ENCODE peak calls at places on chromosomes 2 and 18, in eight cellular contexts. One of them, this sample, is unnamed.
A peak's percentile ranks its signal among the peaks of the same experiment; 100 is the strongest.

GRCh38 chr2:6864938-6865345 is 765 bp downstream of the CMPK2 start:
- DNase-seq in MCF 10A: no peak
- DNase-seq in astrocyte of the spinal cord: no peak
- DNase-seq in tibial nerve: no peak
- DNase-seq in nephron progenitor cell: no peak
- DNase-seq in PC-3: no peak
- DNase-seq in left lung: peak; percentile 35
- DNase-seq in BJ: no peak
- DNase-seq in this sample: no peak

GRCh38 chr2:70367722-70368323 is 66.0 kb upstream of the FAM136A start:
- DNase-seq in MCF 10A: peak; percentile 73
- DNase-seq in astrocyte of the spinal cord: peak; percentile 22
- DNase-seq in tibial nerve: no peak
- DNase-seq in nephron progenitor cell: peak; percentile 10
- DNase-seq in PC-3: no peak
- DNase-seq in left lung: no peak
- DNase-seq in BJ: no peak
- DNase-seq in this sample: no peak

GRCh38 chr2:85009019-85009618 is 38.2 kb downstream of the KCMF1 start:
- DNase-seq in MCF 10A: no peak
- DNase-seq in astrocyte of the spinal cord: no peak
- DNase-seq in tibial nerve: no peak
- DNase-seq in nephron progenitor cell: no peak
- DNase-seq in PC-3: no peak
- DNase-seq in left lung: no peak
- DNase-seq in BJ: no peak
- DNase-seq in this sample: no peak

GRCh38 chr2:145055651-145056050 is 535.7 kb upstream of the ZEB2 start:
- DNase-seq in MCF 10A: no peak
- DNase-seq in astrocyte of the spinal cord: no peak
- DNase-seq in tibial nerve: no peak
- DNase-seq in nephron progenitor cell: no peak
- DNase-seq in PC-3: no peak
- DNase-seq in left lung: no peak
- DNase-seq in BJ: no peak
- DNase-seq in this sample: no peak

GRCh38 chr2:162106146-162106551 is 32.1 kb upstream of the DPP4 start:
- DNase-seq in MCF 10A: no peak
- DNase-seq in astrocyte of the spinal cord: no peak
- DNase-seq in tibial nerve: no peak
- DNase-seq in nephron progenitor cell: no peak
- DNase-seq in PC-3: no peak
- DNase-seq in left lung: no peak
- DNase-seq in BJ: no peak
- DNase-seq in this sample: no peak

GRCh38 chr2:186543561-186544131 is 46.2 kb upstream of the ITGAV start:
- DNase-seq in MCF 10A: peak; percentile 31
- DNase-seq in astrocyte of the spinal cord: peak; percentile 86
- DNase-seq in tibial nerve: no peak
- DNase-seq in nephron progenitor cell: no peak
- DNase-seq in PC-3: peak; percentile 50
- DNase-seq in left lung: no peak
- DNase-seq in BJ: peak; percentile 75
- DNase-seq in this sample: no peak

GRCh38 chr2:121475811-121476571 is 54.7 kb upstream of the RNU4ATAC start:
- DNase-seq in MCF 10A: no peak
- DNase-seq in astrocyte of the spinal cord: no peak
- DNase-seq in tibial nerve: no peak
- DNase-seq in nephron progenitor cell: no peak
- DNase-seq in PC-3: peak; percentile 48
- DNase-seq in left lung: no peak
- DNase-seq in BJ: no peak
- DNase-seq in this sample: no peak

GRCh38 chr2:3626118-3626816 is 31.4 kb downstream of the COLEC11 start:
- DNase-seq in MCF 10A: no peak
- DNase-seq in astrocyte of the spinal cord: peak; percentile 30
- DNase-seq in tibial nerve: peak; percentile 25
- DNase-seq in nephron progenitor cell: no peak
- DNase-seq in PC-3: no peak
- DNase-seq in left lung: no peak
- DNase-seq in BJ: no peak
- DNase-seq in this sample: no peak

GRCh38 chr2:63047534-63048281 is 2.9 kb upstream of the OTX1 start:
- DNase-seq in MCF 10A: no peak
- DNase-seq in astrocyte of the spinal cord: no peak
- DNase-seq in tibial nerve: no peak
- DNase-seq in nephron progenitor cell: peak; percentile 54
- DNase-seq in PC-3: no peak
- DNase-seq in left lung: no peak
- DNase-seq in BJ: no peak
- DNase-seq in this sample: peak; percentile 50

GRCh38 chr18:58456625-58457024 is 172.3 kb downstream of the ALPK2 start:
- DNase-seq in MCF 10A: no peak
- DNase-seq in astrocyte of the spinal cord: no peak
- DNase-seq in tibial nerve: no peak
- DNase-seq in nephron progenitor cell: no peak
- DNase-seq in PC-3: no peak
- DNase-seq in left lung: no peak
- DNase-seq in BJ: no peak
- DNase-seq in this sample: no peak

GRCh38 chr2:58447586-58447985 is 206.5 kb upstream of the FANCL start:
- DNase-seq in MCF 10A: no peak
- DNase-seq in astrocyte of the spinal cord: no peak
- DNase-seq in tibial nerve: no peak
- DNase-seq in nephron progenitor cell: no peak
- DNase-seq in PC-3: peak; percentile 77
- DNase-seq in left lung: no peak
- DNase-seq in BJ: no peak
- DNase-seq in this sample: no peak

GRCh38 chr18:58599106-58599505 is 29.8 kb downstream of the ALPK2 start:
- DNase-seq in MCF 10A: peak; percentile 27
- DNase-seq in astrocyte of the spinal cord: peak; percentile 29
- DNase-seq in tibial nerve: no peak
- DNase-seq in nephron progenitor cell: no peak
- DNase-seq in PC-3: peak; percentile 31
- DNase-seq in left lung: no peak
- DNase-seq in BJ: no peak
- DNase-seq in this sample: no peak

GRCh38 chr18:34461266-34461665 is 236.6 kb upstream of the NOL4 start:
- DNase-seq in MCF 10A: no peak
- DNase-seq in astrocyte of the spinal cord: no peak
- DNase-seq in tibial nerve: no peak
- DNase-seq in nephron progenitor cell: no peak
- DNase-seq in PC-3: no peak
- DNase-seq in left lung: no peak
- DNase-seq in BJ: no peak
- DNase-seq in this sample: no peak

GRCh38 chr18:34990571-34990970 is 50.6 kb upstream of the MAPRE2 start:
- DNase-seq in MCF 10A: peak; percentile 89
- DNase-seq in astrocyte of the spinal cord: peak; percentile 27
- DNase-seq in tibial nerve: no peak
- DNase-seq in nephron progenitor cell: no peak
- DNase-seq in PC-3: peak; percentile 47
- DNase-seq in left lung: no peak
- DNase-seq in BJ: no peak
- DNase-seq in this sample: no peak

GRCh38 chr2:217691516-217691915 is 311.3 kb downstream of the TNS1 start:
- DNase-seq in MCF 10A: no peak
- DNase-seq in astrocyte of the spinal cord: no peak
- DNase-seq in tibial nerve: no peak
- DNase-seq in nephron progenitor cell: no peak
- DNase-seq in PC-3: no peak
- DNase-seq in left lung: no peak
- DNase-seq in BJ: no peak
- DNase-seq in this sample: no peak

GRCh38 chr18:78487649-78488048 is 492.0 kb upstream of the SALL3 start:
- DNase-seq in MCF 10A: no peak
- DNase-seq in astrocyte of the spinal cord: no peak
- DNase-seq in tibial nerve: no peak
- DNase-seq in nephron progenitor cell: no peak
- DNase-seq in PC-3: no peak
- DNase-seq in left lung: no peak
- DNase-seq in BJ: no peak
- DNase-seq in this sample: no peak

GRCh38 chr2:70930371-70931329 is 5.0 kb upstream of the ATP6V1B1 start:
- DNase-seq in MCF 10A: no peak
- DNase-seq in astrocyte of the spinal cord: no peak
- DNase-seq in tibial nerve: no peak
- DNase-seq in nephron progenitor cell: no peak
- DNase-seq in PC-3: no peak
- DNase-seq in left lung: no peak
- DNase-seq in BJ: no peak
- DNase-seq in this sample: peak; percentile 13

GRCh38 chr2:18047896-18048657 is 169.6 kb downstream of the KCNS3 start:
- DNase-seq in MCF 10A: peak; percentile 93
- DNase-seq in astrocyte of the spinal cord: no peak
- DNase-seq in tibial nerve: no peak
- DNase-seq in nephron progenitor cell: no peak
- DNase-seq in PC-3: peak; percentile 95
- DNase-seq in left lung: no peak
- DNase-seq in BJ: peak; percentile 59
- DNase-seq in this sample: no peak

GRCh38 chr18:10682368-10682714 is 156.5 kb downstream of the NAPG start:
- DNase-seq in MCF 10A: no peak
- DNase-seq in astrocyte of the spinal cord: no peak
- DNase-seq in tibial nerve: no peak
- DNase-seq in nephron progenitor cell: no peak
- DNase-seq in PC-3: no peak
- DNase-seq in left lung: no peak
- DNase-seq in BJ: no peak
- DNase-seq in this sample: no peak
- TF ChIP-seq CTCF in MCF 10A: no peak
- TF ChIP-seq CTCF in astrocyte of the spinal cord: no peak
- TF ChIP-seq CTCF in tibial nerve: no peak
- TF ChIP-seq CTCF in nephron progenitor cell: no peak
- TF ChIP-seq CTCF in PC-3: peak; percentile 37
- TF ChIP-seq CTCF in left lung: no peak
- TF ChIP-seq CTCF in BJ: peak; percentile 14
- TF ChIP-seq CTCF in this sample: no peak

DNA sequence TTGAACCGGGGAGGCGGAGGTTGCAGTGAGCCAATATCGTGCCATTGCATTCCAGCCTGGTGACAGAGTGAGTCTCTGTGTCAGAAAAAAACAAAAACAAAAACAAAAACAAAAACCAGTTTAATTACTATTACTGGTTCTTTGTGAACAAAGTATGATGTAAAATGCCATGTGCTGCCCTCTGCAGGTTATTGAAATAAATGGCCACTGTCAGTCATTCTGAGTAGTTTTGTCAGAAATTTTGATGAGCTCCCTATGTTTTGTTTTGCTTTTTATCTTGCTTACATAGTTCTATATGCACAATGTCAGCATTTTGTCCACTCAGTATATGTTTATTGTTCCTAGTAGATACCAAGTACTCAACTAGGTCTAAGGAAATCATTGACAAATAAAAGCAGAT is 423.6 kb upstream of the CHST9 start:
- DNase-seq in MCF 10A: peak; percentile 37
- DNase-seq in astrocyte of the spinal cord: no peak
- DNase-seq in tibial nerve: no peak
- DNase-seq in nephron progenitor cell: no peak
- DNase-seq in PC-3: peak; percentile 37
- DNase-seq in left lung: no peak
- DNase-seq in BJ: no peak
- DNase-seq in this sample: no peak
- TF ChIP-seq CTCF in MCF 10A: peak; percentile 54
- TF ChIP-seq CTCF in astrocyte of the spinal cord: peak; percentile 54
- TF ChIP-seq CTCF in tibial nerve: no peak
- TF ChIP-seq CTCF in nephron progenitor cell: peak; percentile 11
- TF ChIP-seq CTCF in PC-3: peak; percentile 69
- TF ChIP-seq CTCF in left lung: no peak
- TF ChIP-seq CTCF in BJ: peak; percentile 46
- TF ChIP-seq CTCF in this sample: peak; percentile 33

GRCh38 chr2:238688197-238689153 is 159.4 kb upstream of the TWIST2 start:
- DNase-seq in MCF 10A: peak; percentile 27
- DNase-seq in astrocyte of the spinal cord: no peak
- DNase-seq in tibial nerve: no peak
- DNase-seq in nephron progenitor cell: no peak
- DNase-seq in PC-3: no peak
- DNase-seq in left lung: no peak
- DNase-seq in BJ: no peak
- DNase-seq in this sample: no peak

GRCh38 chr2:238684362-238685326 is 163.2 kb upstream of the TWIST2 start:
- DNase-seq in MCF 10A: peak; percentile 99
- DNase-seq in astrocyte of the spinal cord: peak; percentile 94
- DNase-seq in tibial nerve: peak; percentile 75
- DNase-seq in nephron progenitor cell: no peak
- DNase-seq in PC-3: peak; percentile 97
- DNase-seq in left lung: peak; percentile 63
- DNase-seq in BJ: peak; percentile 99
- DNase-seq in this sample: no peak

GRCh38 chr2:238686223-238686622 is 161.7 kb upstream of the TWIST2 start:
- DNase-seq in MCF 10A: no peak
- DNase-seq in astrocyte of the spinal cord: no peak
- DNase-seq in tibial nerve: no peak
- DNase-seq in nephron progenitor cell: no peak
- DNase-seq in PC-3: no peak
- DNase-seq in left lung: no peak
- DNase-seq in BJ: no peak
- DNase-seq in this sample: no peak

GRCh38 chr2:238685327-238685709 is 162.6 kb upstream of the TWIST2 start:
- DNase-seq in MCF 10A: no peak
- DNase-seq in astrocyte of the spinal cord: no peak
- DNase-seq in tibial nerve: no peak
- DNase-seq in nephron progenitor cell: no peak
- DNase-seq in PC-3: no peak
- DNase-seq in left lung: no peak
- DNase-seq in BJ: no peak
- DNase-seq in this sample: no peak

DNA sequence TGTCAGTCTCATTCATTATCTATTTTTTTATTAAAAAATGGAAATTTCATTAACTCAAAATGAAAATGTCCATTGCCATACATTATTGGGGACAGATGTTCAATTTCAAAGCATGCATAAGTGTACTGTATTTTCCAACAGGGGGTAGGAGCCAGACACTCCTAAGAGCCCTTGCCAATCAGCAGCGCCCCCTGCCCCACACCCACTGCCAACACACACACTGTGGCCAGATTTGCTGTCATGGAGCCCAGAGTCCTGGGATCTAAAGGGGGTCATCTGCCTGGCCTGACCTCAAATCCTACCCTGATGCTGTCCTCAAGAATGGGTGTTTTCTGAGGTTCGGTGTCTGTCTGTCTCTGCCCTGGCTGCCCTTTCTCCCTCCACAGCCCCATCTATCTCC is 162.2 kb upstream of the TWIST2 start:
- DNase-seq in MCF 10A: no peak
- DNase-seq in astrocyte of the spinal cord: no peak
- DNase-seq in tibial nerve: no peak
- DNase-seq in nephron progenitor cell: no peak
- DNase-seq in PC-3: no peak
- DNase-seq in left lung: no peak
- DNase-seq in BJ: no peak
- DNase-seq in this sample: no peak
- TF ChIP-seq CTCF in MCF 10A: no peak
- TF ChIP-seq CTCF in astrocyte of the spinal cord: no peak
- TF ChIP-seq CTCF in tibial nerve: no peak
- TF ChIP-seq CTCF in nephron progenitor cell: no peak
- TF ChIP-seq CTCF in PC-3: no peak
- TF ChIP-seq CTCF in left lung: no peak
- TF ChIP-seq CTCF in BJ: no peak
- TF ChIP-seq CTCF in this sample: no peak

GRCh38 chr18:32577561-32577960 is 106.9 kb upstream of the GAREM1 start:
- DNase-seq in MCF 10A: no peak
- DNase-seq in astrocyte of the spinal cord: no peak
- DNase-seq in tibial nerve: no peak
- DNase-seq in nephron progenitor cell: no peak
- DNase-seq in PC-3: no peak
- DNase-seq in left lung: no peak
- DNase-seq in BJ: no peak
- DNase-seq in this sample: no peak

GRCh38 chr18:32576296-32576916 is 105.7 kb upstream of the GAREM1 start:
- DNase-seq in MCF 10A: peak; percentile 14
- DNase-seq in astrocyte of the spinal cord: peak; percentile 33
- DNase-seq in tibial nerve: no peak
- DNase-seq in nephron progenitor cell: peak; percentile 37
- DNase-seq in PC-3: peak; percentile 13
- DNase-seq in left lung: no peak
- DNase-seq in BJ: no peak
- DNase-seq in this sample: no peak
- TF ChIP-seq CTCF in MCF 10A: no peak
- TF ChIP-seq CTCF in astrocyte of the spinal cord: peak; percentile 63
- TF ChIP-seq CTCF in tibial nerve: no peak
- TF ChIP-seq CTCF in nephron progenitor cell: peak; percentile 46
- TF ChIP-seq CTCF in PC-3: peak; percentile 37
- TF ChIP-seq CTCF in left lung: no peak
- TF ChIP-seq CTCF in BJ: peak; percentile 8
- TF ChIP-seq CTCF in this sample: no peak